ENCODE peak calls at places on chromosome 11, in six cellular contexts. B is B cell, M is fibroblast of mammary gland, F is cardiac muscle cell, K is AG04449, P is cardiac fibroblast. Q is an unnamed sample.
A peak's percentile ranks its signal among the peaks of the same experiment; 100 is the strongest.

GRCh38 chr11:106457727-106458126 is 380.3 kb downstream of the AASDHPPT start:
- DNase-seq in K (no peak), M (peak; percentile 73), P (peak; percentile 83), F (no peak), B (no peak), Q (no peak)

GRCh38 chr11:76728778-76729177 is 54.4 kb upstream of the TSKU start:
- DNase-seq in P (no peak), K (no peak), B (no peak), F (no peak), M (no peak), Q (no peak)

GRCh38 chr11:114080219-114080618 is 20.7 kb downstream of the ZBTB16 start:
- DNase-seq in P (peak; percentile 78), F (no peak), K (no peak), M (peak; percentile 87), B (no peak), Q (no peak)

GRCh38 chr11:16603890-16604783 is 134.3 kb upstream of the C11orf58 start:
- DNase-seq in K (no peak), M (no peak), B (peak; percentile 35), P (no peak), F (peak; percentile 45), Q (no peak)

GRCh38 chr11:14232652-14233051 is 126.3 kb downstream of the RRAS2 start:
- DNase-seq in P (no peak), F (no peak), M (no peak), B (no peak), K (no peak), Q (no peak)

GRCh38 chr11:76588455-76589325 is 81.9 kb downstream of the LRRC32 start:
- DNase-seq in K (no peak), F (no peak), P (peak; percentile 73), M (no peak), B (peak; percentile 60), Q (no peak)

GRCh38 chr11:114610550-114610949 is 15.0 kb upstream of the NXPE4 start:
- DNase-seq in K (no peak), M (no peak), F (no peak), B (no peak), P (no peak), Q (peak; percentile 13)

GRCh38 chr11:488062-488461 is 19.0 kb downstream of the RNH1 start:
- DNase-seq in B (no peak), F (no peak), P (no peak), M (no peak), K (no peak), Q (no peak)

GRCh38 chr11:94128746-94129504 is at the start of gene PANX1:
- DNase-seq in P (peak; percentile 84), B (peak; percentile 79), K (no peak), F (peak; percentile 93), M (peak; percentile 72), Q (peak; percentile 91)

GRCh38 chr11:92227954-92228935 is 3.6 kb downstream of the FAT3 start:
- DNase-seq in F (no peak), B (no peak), P (no peak), M (peak; percentile 11), K (no peak), Q (no peak)

GRCh38 chr11:2885676-2886081 is at the start of gene CDKN1C:
- DNase-seq in F (peak; percentile 91), P (peak; percentile 68), M (peak; percentile 44), B (peak; percentile 100), K (no peak), Q (peak; percentile 93)

GRCh38 chr11:2884424-2884815 is 1.2 kb downstream of the CDKN1C start:
- DNase-seq in B (peak; percentile 75), F (peak; percentile 68), P (no peak), M (no peak), K (no peak), Q (no peak)

GRCh38 chr11:2886191-2886894 is 768 bp upstream of the CDKN1C start:
- DNase-seq in B (no peak), M (peak; percentile 13), P (no peak), K (no peak), F (peak; percentile 85), Q (no peak)

GRCh38 chr11:2883717-2884423 is 1.7 kb downstream of the CDKN1C start:
- DNase-seq in B (no peak), F (peak; percentile 67), K (no peak), P (no peak), M (no peak), Q (no peak)

GRCh38 chr11:2885017-2885675 is 429 bp downstream of the CDKN1C start:
- DNase-seq in F (peak; percentile 79), B (peak; percentile 86), K (no peak), M (peak; percentile 16), P (peak; percentile 25), Q (no peak)
- TF ChIP-seq CTCF in F (peak; percentile 30), B (peak; percentile 27), K (peak; percentile 48), M (no peak), P (no peak), Q (peak; percentile 55)

GRCh38 chr11:63838150-63838681 is 694 bp upstream of the MARK2 start:
- DNase-seq in K (no peak), P (no peak), F (no peak), B (no peak), M (no peak), Q (no peak)

GRCh38 chr11:63837719-63838118 is 1.2 kb upstream of the MARK2 start:
- DNase-seq in F (no peak), K (no peak), M (no peak), B (no peak), P (no peak), Q (no peak)

GRCh38 chr11:63838682-63839507 is at the start of gene MARK2:
- DNase-seq in K (peak; percentile 79), M (peak; percentile 96), P (peak; percentile 98), F (peak; percentile 99), B (peak; percentile 90), Q (peak; percentile 100)

GRCh38 chr11:63835156-63835540 is 3.8 kb upstream of the MARK2 start:
- DNase-seq in B (no peak), M (no peak), P (no peak), K (no peak), F (no peak), Q (no peak)

GRCh38 chr11:63837027-63837688 is 1.8 kb upstream of the MARK2 start:
- DNase-seq in P (peak; percentile 81), M (peak; percentile 74), B (peak; percentile 74), F (peak; percentile 88), K (no peak), Q (peak; percentile 90)
- TF ChIP-seq CTCF in P (peak; percentile 82), M (peak; percentile 96), B (peak; percentile 83), F (peak; percentile 87), K (peak; percentile 81), Q (peak; percentile 88)

GRCh38 chr11:12496181-12497025 is 119.0 kb downstream of the PARVA start:
- DNase-seq in M (no peak), K (no peak), B (no peak), P (no peak), F (no peak), Q (peak; percentile 53)
- TF ChIP-seq CTCF in M (peak; percentile 18), K (peak; percentile 16), B (no peak), P (peak; percentile 18), F (no peak), Q (no peak)

DNA sequence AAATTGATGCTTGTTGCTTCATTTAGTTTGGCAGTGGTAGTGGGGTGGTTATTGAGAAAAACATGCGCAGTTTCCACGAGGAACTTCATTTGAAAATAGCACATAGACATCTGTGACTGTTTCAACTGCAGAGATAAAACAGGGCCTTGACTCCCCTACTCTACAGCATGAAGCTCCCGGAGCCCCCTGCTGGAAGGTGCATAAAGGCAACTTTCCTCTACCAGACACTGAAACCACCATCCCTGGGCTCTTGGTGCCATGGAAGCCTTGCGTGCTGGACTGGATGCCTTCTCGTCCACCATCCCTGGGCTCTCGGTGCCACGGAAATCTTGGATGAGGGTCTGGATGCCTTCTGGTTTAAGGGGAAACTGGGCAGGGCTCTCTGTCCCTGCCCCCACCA is 195.8 kb downstream of the CSNK2A3 start:
- DNase-seq in F (peak; percentile 66), P (peak; percentile 25), B (no peak), M (peak; percentile 31), K (no peak), Q (no peak)
- TF ChIP-seq CTCF in F (peak; percentile 45), P (peak; percentile 51), B (no peak), M (peak; percentile 57), K (peak; percentile 59), Q (peak; percentile 57)

DNA sequence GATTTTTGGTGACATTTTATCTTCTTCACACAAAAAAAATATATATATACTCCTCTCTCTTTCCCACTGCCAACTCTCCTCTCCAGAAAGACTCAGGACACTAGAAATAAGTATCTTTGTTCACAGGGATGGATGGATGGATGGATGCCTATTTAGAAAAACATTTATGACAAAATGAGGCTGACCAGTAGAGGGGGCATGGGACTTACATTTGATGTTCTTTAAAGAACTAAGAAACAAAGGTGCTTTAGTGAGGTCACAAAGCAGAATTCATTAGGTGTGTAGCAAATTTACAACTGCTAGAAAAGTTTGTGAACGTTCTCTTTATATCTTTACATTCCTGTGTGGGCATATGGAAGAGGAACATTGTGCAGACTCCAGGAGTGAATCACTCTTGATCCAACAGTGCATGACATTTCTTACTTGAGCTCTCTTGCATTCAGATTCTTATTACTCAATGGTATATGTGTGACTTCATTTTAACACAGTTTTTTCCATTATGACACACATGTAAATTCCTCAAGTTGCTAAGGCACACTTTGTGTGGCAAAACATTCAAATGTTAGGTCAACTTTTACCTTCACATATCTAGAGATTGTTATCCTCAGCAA is 15.8 kb upstream of the SIK2 start:
- DNase-seq in K (no peak), M (peak; percentile 68), F (peak; percentile 49), B (peak; percentile 28), P (peak; percentile 75), Q (no peak)
- TF ChIP-seq CTCF in K (peak; percentile 43), M (peak; percentile 69), F (peak; percentile 63), B (peak; percentile 85), P (peak; percentile 54), Q (peak; percentile 73)

GRCh38 chr11:31387379-31387778 is 17.7 kb downstream of the DNAJC24 start:
- DNase-seq in F (no peak), K (peak; percentile 31), P (no peak), M (no peak), B (no peak), Q (no peak)
- TF ChIP-seq CTCF in F (no peak), K (no peak), P (no peak), M (no peak), B (no peak), Q (no peak)

GRCh38 chr11:100550910-100551309 is 136.2 kb upstream of the ARHGAP42 start:
- DNase-seq in K (no peak), B (no peak), M (no peak), F (no peak), P (no peak), Q (no peak)

GRCh38 chr11:100546714-100547113 is 140.4 kb upstream of the ARHGAP42 start:
- DNase-seq in P (peak; percentile 75), B (no peak), F (peak; percentile 42), K (no peak), M (peak; percentile 21), Q (no peak)

GRCh38 chr11:100543386-100543785 is 143.7 kb upstream of the ARHGAP42 start:
- DNase-seq in P (no peak), F (no peak), M (no peak), B (no peak), K (no peak), Q (no peak)

GRCh38 chr11:100550298-100550697 is 136.8 kb upstream of the ARHGAP42 start:
- DNase-seq in B (no peak), P (no peak), M (no peak), F (no peak), K (no peak), Q (no peak)

GRCh38 chr11:100545970-100546369 is 141.1 kb upstream of the ARHGAP42 start:
- DNase-seq in K (no peak), P (no peak), M (no peak), F (no peak), B (no peak), Q (no peak)
- TF ChIP-seq CTCF in K (no peak), P (no peak), M (no peak), F (no peak), B (no peak), Q (no peak)

GRCh38 chr11:122814401-122814800 is 23.9 kb upstream of the CRTAM start:
- DNase-seq in K (no peak), B (no peak), F (no peak), M (no peak), P (no peak), Q (no peak)
- TF ChIP-seq CTCF in K (no peak), B (peak; percentile 12), F (peak; percentile 30), M (peak; percentile 22), P (peak; percentile 15), Q (peak; percentile 18)

Q was measured in osteocyte.